ENCODE peak calls at places on chromosomes 13 and 19, in four cellular contexts. P is fibroblast of lung, C is WTC11, T is tibial artery. N is an unnamed sample.

GRCh38 chr19:10724573-10725071 is 6.7 kb downstream of the DNM2 start:
- DNase-seq in P (no peak), T (no peak), C (no peak), N (peak)

GRCh38 chr19:7912144-7912696 is 2.4 kb upstream of the TGFBR3L start:
- DNase-seq in T (peak), P (no peak), C (no peak), N (no peak)

GRCh38 chr13:98484289-98485219 is 92.4 kb downstream of the STK24 start:
- DNase-seq in T (peak), P (peak), C (peak), N (peak)

GRCh38 chr13:110913322-110913721 is 1.5 kb downstream of the ANKRD10 start:
- DNase-seq in C (no peak), T (no peak), P (peak), N (no peak)

GRCh38 chr13:110045202-110045601 is 258.8 kb upstream of the IRS2 start:
- DNase-seq in T (no peak), C (no peak), P (no peak), N (no peak)

GRCh38 chr13:66139701-66140100 is 1090.4 kb downstream of the PCDH9 start:
- DNase-seq in P (no peak), T (no peak), C (no peak), N (no peak)

GRCh38 chr19:9934132-9934950 is 2.0 kb downstream of the OLFM2 start:
- DNase-seq in T (peak), C (peak), P (no peak), N (peak)

GRCh38 chr13:98843482-98843877 is 91.0 kb upstream of the SLC15A1 start:
- DNase-seq in P (no peak), T (no peak), C (no peak), N (no peak)

GRCh38 chr13:100566543-100566942 is 22.0 kb downstream of the GGACT start:
- DNase-seq in P (peak), C (no peak), T (no peak), N (no peak)

GRCh38 chr19:40920300-40921004 is 38.4 kb upstream of the CYP2A7 start:
- DNase-seq in T (no peak), P (no peak), C (no peak), N (no peak)

GRCh38 chr19:39145180-39145953 is 19.8 kb downstream of the PAK4 start:
- DNase-seq in T (no peak), P (no peak), C (no peak), N (no peak)

GRCh38 chr19:52993342-52994178 is 20.2 kb upstream of the ERVV-1 start:
- DNase-seq in T (peak), C (peak), P (peak), N (peak)

GRCh38 chr13:89061821-89062220 is 1390.7 kb downstream of the SLITRK5 start:
- DNase-seq in C (no peak), P (no peak), T (no peak), N (no peak)

GRCh38 chr13:23859455-23859854 is 29.7 kb downstream of the MIPEP start:
- DNase-seq in T (no peak), P (no peak), C (no peak), N (no peak)

GRCh38 chr13:19607523-19608078 is 25.9 kb upstream of the MPHOSPH8 start:
- DNase-seq in P (peak), T (no peak), C (no peak), N (no peak)

GRCh38 chr13:73059460-73060250 is 850 bp downstream of the KLF5 start:
- DNase-seq in T (peak), C (peak), P (peak), N (peak)

GRCh38 chr13:73060251-73061160 is 1.7 kb downstream of the KLF5 start:
- DNase-seq in T (peak), C (no peak), P (peak), N (peak)

GRCh38 chr13:73057284-73058025 is 1.4 kb upstream of the KLF5 start:
- DNase-seq in P (no peak), C (no peak), T (no peak), N (no peak)

GRCh38 chr13:73058432-73058740 is 419 bp upstream of the KLF5 start:
- DNase-seq in C (no peak), P (no peak), T (no peak), N (no peak)

DNA sequence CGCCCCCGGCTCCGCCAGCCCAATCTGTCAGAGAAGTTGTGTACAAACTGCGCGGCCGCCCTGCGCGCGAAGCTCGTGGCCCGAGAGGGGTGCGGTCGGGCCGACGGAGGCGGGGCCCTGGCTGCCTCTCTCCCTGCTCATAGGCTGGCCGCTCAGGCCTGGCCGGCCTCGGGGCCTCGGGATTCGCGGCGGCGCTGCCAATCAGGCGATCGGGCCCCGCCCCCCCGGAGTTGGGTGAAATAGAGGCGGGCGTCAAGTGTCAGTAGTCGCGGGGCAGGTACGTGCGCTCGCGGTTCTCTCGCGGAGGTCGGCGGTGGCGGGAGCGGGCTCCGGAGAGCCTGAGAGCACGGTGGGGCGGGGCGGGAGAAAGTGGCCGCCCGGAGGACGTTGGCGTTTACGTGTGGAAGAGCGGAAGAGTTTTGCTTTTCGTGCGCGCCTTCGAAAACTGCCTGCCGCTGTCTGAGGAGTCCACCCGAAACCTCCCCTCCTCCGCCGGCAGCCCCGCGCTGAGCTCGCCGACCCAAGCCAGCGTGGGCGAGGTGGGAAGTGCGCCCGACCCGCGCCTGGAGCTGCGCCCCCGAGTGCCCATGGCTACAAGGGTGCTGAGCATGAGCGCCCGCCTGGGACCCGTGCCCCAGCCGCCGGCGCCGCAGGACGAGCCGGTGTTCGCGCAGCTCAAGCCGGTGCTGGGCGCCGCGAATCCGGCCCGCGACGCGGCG is at the start of gene KLF5:
- DNase-seq in C (peak), T (peak), P (peak), N (peak)
- TF ChIP-seq CTCF in C (no peak), T (no peak), P (no peak), N (no peak)

DNA sequence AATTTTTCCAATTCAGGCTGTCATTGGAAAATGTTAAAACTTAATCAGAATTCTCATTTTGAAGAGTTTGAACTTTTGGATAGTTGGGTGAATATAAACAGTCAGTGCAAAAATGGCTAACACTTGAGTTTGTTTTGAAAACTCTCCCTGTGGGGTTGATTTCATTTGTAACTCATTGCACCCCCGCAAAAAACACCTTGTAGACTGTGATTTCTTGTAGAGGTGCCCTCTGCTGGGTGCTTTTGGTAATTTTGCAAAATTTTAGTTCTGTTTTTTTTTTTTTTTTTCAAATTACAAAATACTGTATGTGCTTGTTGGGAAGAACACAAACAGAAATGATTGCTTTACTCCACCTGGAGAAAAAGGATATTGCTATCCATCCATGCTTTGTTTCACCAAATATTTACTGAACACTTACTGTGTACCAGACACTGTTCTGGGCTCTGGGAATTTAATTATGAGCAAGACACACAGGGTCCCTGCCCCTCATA is 28.2 kb upstream of the GPI start:
- DNase-seq in T (no peak), P (no peak), C (no peak), N (peak)
- TF ChIP-seq CTCF in T (peak), P (peak), C (peak), N (peak)

GRCh38 chr19:57803265-57803593 is 11.5 kb downstream of the ZNF552 start:
- DNase-seq in T (no peak), C (no peak), P (no peak), N (no peak)

GRCh38 chr19:57800696-57801095 is 14.0 kb downstream of the ZNF552 start:
- DNase-seq in T (no peak), C (no peak), P (no peak), N (no peak)

GRCh38 chr19:57802269-57802668 is 12.4 kb downstream of the ZNF552 start:
- DNase-seq in T (no peak), P (no peak), C (peak), N (no peak)

GRCh38 chr19:57807541-57807940 is 7.2 kb downstream of the ZNF552 start:
- DNase-seq in P (no peak), C (no peak), T (no peak), N (no peak)

DNA sequence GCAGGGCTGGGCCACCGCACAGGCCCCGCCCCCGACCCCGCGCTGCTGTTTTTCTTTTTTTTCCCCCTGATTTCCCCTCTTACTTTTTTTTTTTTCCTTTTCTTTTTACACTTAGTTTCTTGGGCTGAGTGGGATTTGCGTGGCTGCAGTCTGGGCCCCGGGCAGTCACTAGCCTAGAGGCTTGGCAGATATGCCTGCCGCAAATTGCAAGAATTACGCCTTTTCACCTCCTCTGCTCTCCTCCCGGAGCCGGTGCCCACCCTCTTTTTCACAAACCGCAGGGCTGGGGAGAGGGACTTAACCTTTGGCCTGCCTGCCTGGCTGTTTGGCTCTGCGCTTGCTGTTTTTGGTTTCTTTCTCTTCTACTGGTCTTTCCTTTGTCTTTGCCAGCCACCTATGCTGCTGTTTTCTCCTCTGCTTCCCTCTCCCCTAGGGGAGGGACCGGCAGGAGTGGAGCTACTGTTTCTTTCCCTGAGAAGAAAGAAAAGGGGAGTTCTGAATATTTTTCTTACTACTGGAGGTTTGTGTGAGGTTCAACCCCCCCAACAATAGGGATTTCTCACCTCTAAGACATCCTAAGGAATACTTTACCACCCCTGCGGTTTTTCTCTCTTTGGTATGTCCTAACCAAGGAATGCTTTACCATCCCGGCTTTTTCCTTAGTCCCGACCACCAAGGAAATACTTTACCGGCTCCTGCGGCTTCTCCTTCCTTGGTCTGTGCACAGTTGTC is 11.0 kb downstream of the ZNF552 start:
- DNase-seq in C (peak), T (no peak), P (peak), N (no peak)
- TF ChIP-seq CTCF in C (no peak), T (no peak), P (no peak), N (no peak)

GRCh38 chr19:49594157-49595005 is 3.4 kb downstream of the PRR12 start:
- DNase-seq in P (no peak), T (no peak), C (no peak), N (no peak)
- TF ChIP-seq CTCF in P (no peak), T (no peak), C (no peak), N (no peak)

N was measured in GM13977.